ENCODE peak calls at places on chromosomes 12 and 14, in eight cellular contexts. One of them, this sample, is unnamed.

GRCh38 chr12:104888892-104889291 is 69.2 kb downstream of the SLC41A2 start:
- DNase-seq in fibroblast of pulmonary artery: no peak
- DNase-seq in adipocyte: no peak
- DNase-seq in heart left ventricle: no peak
- DNase-seq in neuronal stem cell: no peak
- DNase-seq in choroid plexus epithelial cell: no peak
- DNase-seq in PC-3: no peak
- DNase-seq in upper lobe of left lung: no peak
- DNase-seq in this sample: no peak

GRCh38 chr14:41609704-41610183 is 3.1 kb downstream of the LRFN5 start:
- DNase-seq in fibroblast of pulmonary artery: peak
- DNase-seq in adipocyte: peak
- DNase-seq in heart left ventricle: peak
- DNase-seq in neuronal stem cell: peak
- DNase-seq in choroid plexus epithelial cell: peak
- DNase-seq in PC-3: peak
- DNase-seq in upper lobe of left lung: peak
- DNase-seq in this sample: peak

GRCh38 chr12:42798811-42799438 is 209.4 kb upstream of the PRICKLE1 start:
- DNase-seq in fibroblast of pulmonary artery: peak
- DNase-seq in adipocyte: peak
- DNase-seq in heart left ventricle: no peak
- DNase-seq in neuronal stem cell: no peak
- DNase-seq in choroid plexus epithelial cell: peak
- DNase-seq in PC-3: peak
- DNase-seq in upper lobe of left lung: no peak
- DNase-seq in this sample: no peak

GRCh38 chr14:93732524-93732923 is 55.8 kb downstream of the PRIMA1 start:
- DNase-seq in fibroblast of pulmonary artery: no peak
- DNase-seq in adipocyte: no peak
- DNase-seq in heart left ventricle: no peak
- DNase-seq in neuronal stem cell: no peak
- DNase-seq in choroid plexus epithelial cell: no peak
- DNase-seq in PC-3: no peak
- DNase-seq in upper lobe of left lung: peak
- DNase-seq in this sample: no peak

GRCh38 chr12:76236640-76237039 is 111.6 kb downstream of the BBS10 start:
- DNase-seq in fibroblast of pulmonary artery: peak
- DNase-seq in adipocyte: no peak
- DNase-seq in heart left ventricle: no peak
- DNase-seq in neuronal stem cell: no peak
- DNase-seq in choroid plexus epithelial cell: peak
- DNase-seq in PC-3: peak
- DNase-seq in upper lobe of left lung: no peak
- DNase-seq in this sample: no peak

GRCh38 chr12:92543872-92544271 is 158.9 kb upstream of the PLEKHG7 start:
- DNase-seq in fibroblast of pulmonary artery: no peak
- DNase-seq in adipocyte: no peak
- DNase-seq in heart left ventricle: no peak
- DNase-seq in neuronal stem cell: no peak
- DNase-seq in choroid plexus epithelial cell: no peak
- DNase-seq in PC-3: peak
- DNase-seq in upper lobe of left lung: no peak
- DNase-seq in this sample: no peak

GRCh38 chr12:68477906-68478305 is 132.8 kb upstream of the RAP1B start:
- DNase-seq in fibroblast of pulmonary artery: no peak
- DNase-seq in adipocyte: no peak
- DNase-seq in heart left ventricle: no peak
- DNase-seq in neuronal stem cell: no peak
- DNase-seq in choroid plexus epithelial cell: no peak
- DNase-seq in PC-3: no peak
- DNase-seq in upper lobe of left lung: no peak
- DNase-seq in this sample: no peak

GRCh38 chr12:103742349-103742784 is 98.7 kb downstream of the NT5DC3 start:
- DNase-seq in fibroblast of pulmonary artery: peak
- DNase-seq in adipocyte: peak
- DNase-seq in heart left ventricle: no peak
- DNase-seq in neuronal stem cell: no peak
- DNase-seq in choroid plexus epithelial cell: peak
- DNase-seq in PC-3: peak
- DNase-seq in upper lobe of left lung: peak
- DNase-seq in this sample: peak

GRCh38 chr12:87953257-87953860 is 75.8 kb downstream of the C12orf50 start:
- DNase-seq in fibroblast of pulmonary artery: peak
- DNase-seq in adipocyte: peak
- DNase-seq in heart left ventricle: no peak
- DNase-seq in neuronal stem cell: peak
- DNase-seq in choroid plexus epithelial cell: peak
- DNase-seq in PC-3: peak
- DNase-seq in upper lobe of left lung: no peak
- DNase-seq in this sample: peak

GRCh38 chr12:42981379-42981778 is 391.8 kb upstream of the PRICKLE1 start:
- DNase-seq in fibroblast of pulmonary artery: no peak
- DNase-seq in adipocyte: peak
- DNase-seq in heart left ventricle: no peak
- DNase-seq in neuronal stem cell: no peak
- DNase-seq in choroid plexus epithelial cell: peak
- DNase-seq in PC-3: peak
- DNase-seq in upper lobe of left lung: no peak
- DNase-seq in this sample: peak

GRCh38 chr12:104480826-104481457 is 24.2 kb downstream of the CHST11 start:
- DNase-seq in fibroblast of pulmonary artery: peak
- DNase-seq in adipocyte: no peak
- DNase-seq in heart left ventricle: peak
- DNase-seq in neuronal stem cell: no peak
- DNase-seq in choroid plexus epithelial cell: peak
- DNase-seq in PC-3: peak
- DNase-seq in upper lobe of left lung: no peak
- DNase-seq in this sample: peak

GRCh38 chr14:54838931-54839512 is 63.6 kb downstream of the GCH1 start:
- DNase-seq in fibroblast of pulmonary artery: no peak
- DNase-seq in adipocyte: no peak
- DNase-seq in heart left ventricle: no peak
- DNase-seq in neuronal stem cell: no peak
- DNase-seq in choroid plexus epithelial cell: no peak
- DNase-seq in PC-3: no peak
- DNase-seq in upper lobe of left lung: no peak
- DNase-seq in this sample: no peak
- H3K4me3 ChIP-seq in fibroblast of pulmonary artery: no peak
- H3K4me3 ChIP-seq in adipocyte: no peak
- H3K4me3 ChIP-seq in heart left ventricle: no peak
- H3K4me3 ChIP-seq in neuronal stem cell: no peak
- H3K4me3 ChIP-seq in choroid plexus epithelial cell: no peak
- H3K4me3 ChIP-seq in PC-3: no peak
- H3K4me3 ChIP-seq in upper lobe of left lung: no peak
- H3K4me3 ChIP-seq in this sample: no peak

GRCh38 chr12:57614178-57614947 is 3.1 kb downstream of the ARHGEF25 start:
- DNase-seq in fibroblast of pulmonary artery: no peak
- DNase-seq in adipocyte: no peak
- DNase-seq in heart left ventricle: peak
- DNase-seq in neuronal stem cell: no peak
- DNase-seq in choroid plexus epithelial cell: peak
- DNase-seq in PC-3: no peak
- DNase-seq in upper lobe of left lung: peak
- DNase-seq in this sample: no peak
- H3K4me3 ChIP-seq in fibroblast of pulmonary artery: no peak
- H3K4me3 ChIP-seq in adipocyte: no peak
- H3K4me3 ChIP-seq in heart left ventricle: no peak
- H3K4me3 ChIP-seq in neuronal stem cell: no peak
- H3K4me3 ChIP-seq in choroid plexus epithelial cell: no peak
- H3K4me3 ChIP-seq in PC-3: no peak
- H3K4me3 ChIP-seq in upper lobe of left lung: no peak
- H3K4me3 ChIP-seq in this sample: no peak

GRCh38 chr12:34218193-34219045 is 196.1 kb downstream of the ALG10 start:
- DNase-seq in fibroblast of pulmonary artery: peak
- DNase-seq in adipocyte: peak
- DNase-seq in heart left ventricle: no peak
- DNase-seq in neuronal stem cell: no peak
- DNase-seq in choroid plexus epithelial cell: peak
- DNase-seq in PC-3: peak
- DNase-seq in upper lobe of left lung: peak
- DNase-seq in this sample: peak

GRCh38 chr12:34217660-34218059 is 195.4 kb downstream of the ALG10 start:
- DNase-seq in fibroblast of pulmonary artery: no peak
- DNase-seq in adipocyte: no peak
- DNase-seq in heart left ventricle: no peak
- DNase-seq in neuronal stem cell: no peak
- DNase-seq in choroid plexus epithelial cell: no peak
- DNase-seq in PC-3: no peak
- DNase-seq in upper lobe of left lung: no peak
- DNase-seq in this sample: no peak

GRCh38 chr12:34219046-34219770 is 196.9 kb downstream of the ALG10 start:
- DNase-seq in fibroblast of pulmonary artery: no peak
- DNase-seq in adipocyte: no peak
- DNase-seq in heart left ventricle: no peak
- DNase-seq in neuronal stem cell: peak
- DNase-seq in choroid plexus epithelial cell: no peak
- DNase-seq in PC-3: no peak
- DNase-seq in upper lobe of left lung: peak
- DNase-seq in this sample: no peak

DNA sequence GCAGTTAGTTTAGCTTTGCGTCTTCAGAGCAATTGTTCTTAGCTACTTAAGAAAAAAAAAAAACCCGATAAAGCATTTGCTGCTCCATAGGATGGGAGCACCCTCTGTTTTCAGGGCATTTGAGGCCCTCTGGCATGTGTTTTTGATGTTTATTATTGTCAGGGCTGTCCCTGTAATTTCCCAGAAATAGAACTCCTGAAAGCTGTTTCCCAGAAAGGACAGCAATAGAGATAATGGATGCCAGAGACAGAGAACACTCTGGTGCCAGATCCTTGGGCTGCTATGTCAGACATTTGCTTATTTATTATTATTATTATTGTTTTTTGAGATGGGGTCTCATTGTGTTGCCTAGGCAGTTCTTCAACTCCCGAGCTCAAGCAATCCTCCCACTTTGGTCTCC is 201.3 kb downstream of the ALG10 start:
- DNase-seq in fibroblast of pulmonary artery: no peak
- DNase-seq in adipocyte: no peak
- DNase-seq in heart left ventricle: no peak
- DNase-seq in neuronal stem cell: no peak
- DNase-seq in choroid plexus epithelial cell: no peak
- DNase-seq in PC-3: no peak
- DNase-seq in upper lobe of left lung: no peak
- DNase-seq in this sample: no peak
- H3K4me3 ChIP-seq in fibroblast of pulmonary artery: no peak
- H3K4me3 ChIP-seq in adipocyte: no peak
- H3K4me3 ChIP-seq in heart left ventricle: no peak
- H3K4me3 ChIP-seq in neuronal stem cell: no peak
- H3K4me3 ChIP-seq in choroid plexus epithelial cell: no peak
- H3K4me3 ChIP-seq in PC-3: no peak
- H3K4me3 ChIP-seq in upper lobe of left lung: no peak
- H3K4me3 ChIP-seq in this sample: no peak

GRCh38 chr14:33642641-33643342 is 308.1 kb downstream of the EGLN3 start:
- DNase-seq in fibroblast of pulmonary artery: no peak
- DNase-seq in adipocyte: no peak
- DNase-seq in heart left ventricle: no peak
- DNase-seq in neuronal stem cell: peak
- DNase-seq in choroid plexus epithelial cell: no peak
- DNase-seq in PC-3: no peak
- DNase-seq in upper lobe of left lung: no peak
- DNase-seq in this sample: no peak
- H3K4me3 ChIP-seq in fibroblast of pulmonary artery: no peak
- H3K4me3 ChIP-seq in adipocyte: no peak
- H3K4me3 ChIP-seq in heart left ventricle: no peak
- H3K4me3 ChIP-seq in neuronal stem cell: no peak
- H3K4me3 ChIP-seq in choroid plexus epithelial cell: no peak
- H3K4me3 ChIP-seq in PC-3: no peak
- H3K4me3 ChIP-seq in upper lobe of left lung: no peak
- H3K4me3 ChIP-seq in this sample: no peak

DNA sequence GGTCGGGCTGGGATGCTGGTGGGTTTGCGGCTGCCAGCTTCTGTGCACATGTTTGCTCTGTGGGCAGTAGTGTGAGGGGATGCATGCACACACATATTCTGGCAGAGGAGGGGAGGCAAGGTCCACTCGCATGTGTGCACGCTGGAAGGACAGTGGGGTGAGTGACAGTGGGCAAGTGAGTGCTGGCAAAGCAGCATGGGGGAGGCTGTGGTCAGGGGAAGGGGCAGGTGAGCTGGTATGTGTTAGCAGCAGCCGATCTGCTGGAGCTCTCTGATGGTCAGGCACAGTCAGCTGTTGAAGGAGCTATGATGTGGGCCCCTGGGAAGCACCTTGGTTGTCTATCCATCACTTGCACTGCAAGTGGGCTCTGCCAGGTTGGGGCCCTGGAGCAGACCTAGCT is 170.3 kb downstream of the NTS start:
- DNase-seq in fibroblast of pulmonary artery: no peak
- DNase-seq in adipocyte: no peak
- DNase-seq in heart left ventricle: peak
- DNase-seq in neuronal stem cell: no peak
- DNase-seq in choroid plexus epithelial cell: no peak
- DNase-seq in PC-3: no peak
- DNase-seq in upper lobe of left lung: no peak
- DNase-seq in this sample: no peak
- H3K4me3 ChIP-seq in fibroblast of pulmonary artery: no peak
- H3K4me3 ChIP-seq in adipocyte: no peak
- H3K4me3 ChIP-seq in heart left ventricle: no peak
- H3K4me3 ChIP-seq in neuronal stem cell: peak
- H3K4me3 ChIP-seq in choroid plexus epithelial cell: no peak
- H3K4me3 ChIP-seq in PC-3: no peak
- H3K4me3 ChIP-seq in upper lobe of left lung: no peak
- H3K4me3 ChIP-seq in this sample: no peak

This sample was measured in fibroblast of villous mesenchyme.